ENCODE peak calls at places on chromosomes 2 and 18, in six cellular contexts. J is GM23338, C is A549, T is A673, D is sigmoid colon, I is AG04449. X is an unnamed sample.

GRCh38 chr2:216657086-216657855 is 24.1 kb downstream of the IGFBP2 start:
- DNase-seq in J (no peak), C (no peak), T (peak), D (no peak), I (no peak), X (no peak)

GRCh38 chr18:55419132-55419938 is 168.7 kb downstream of the TCF4 start:
- DNase-seq in J (peak), C (no peak), T (no peak), D (no peak), I (no peak), X (no peak)

GRCh38 chr2:9644603-9645002 is 13.8 kb upstream of the YWHAQ start:
- DNase-seq in J (no peak), C (no peak), T (no peak), D (no peak), I (no peak), X (no peak)

GRCh38 chr2:219286436-219287115 is 7.4 kb downstream of the DNAJB2 start:
- DNase-seq in J (peak), C (no peak), T (no peak), D (peak), I (no peak), X (no peak)

GRCh38 chr2:237877576-237878307 is 18.3 kb downstream of the RAMP1 start:
- DNase-seq in J (no peak), C (no peak), T (no peak), D (peak), I (no peak), X (no peak)

GRCh38 chr2:62071126-62071598 is 124.8 kb upstream of the B3GNT2 start:
- DNase-seq in J (no peak), C (no peak), T (no peak), D (no peak), I (peak), X (peak)

GRCh38 chr2:150802648-150803047 is 315.2 kb upstream of the RND3 start:
- DNase-seq in J (no peak), C (no peak), T (no peak), D (no peak), I (no peak), X (no peak)

GRCh38 chr2:181991171-181991885 is 5.7 kb downstream of the PPP1R1C start:
- DNase-seq in J (no peak), C (no peak), T (no peak), D (no peak), I (no peak), X (no peak)

GRCh38 chr2:41378420-41378819 is 669.4 kb upstream of the PKDCC start:
- DNase-seq in J (no peak), C (no peak), T (no peak), D (no peak), I (no peak), X (no peak)

GRCh38 chr2:204825054-204825453 is 279.8 kb downstream of the PARD3B start:
- DNase-seq in J (no peak), C (no peak), T (peak), D (no peak), I (no peak), X (no peak)

GRCh38 chr2:113218283-113219091 is 44.7 kb downstream of the PSD4 start:
- DNase-seq in J (no peak), C (peak), T (no peak), D (peak), I (no peak), X (no peak)

GRCh38 chr2:199464614-199465352 is 7.0 kb upstream of the SATB2 start:
- DNase-seq in J (no peak), C (no peak), T (no peak), D (no peak), I (no peak), X (no peak)

GRCh38 chr2:125658583-125658982 is 997.4 kb upstream of the GYPC start:
- DNase-seq in J (no peak), C (no peak), T (no peak), D (no peak), I (no peak), X (no peak)

GRCh38 chr2:172333206-172333605 is 94.2 kb upstream of the ITGA6 start:
- DNase-seq in J (no peak), C (no peak), T (no peak), D (no peak), I (no peak), X (no peak)

GRCh38 chr2:239215136-239215925 is 185.5 kb downstream of the HDAC4 start:
- DNase-seq in J (no peak), C (no peak), T (no peak), D (peak), I (no peak), X (no peak)

GRCh38 chr2:240786871-240787311 is 33.1 kb downstream of the KIF1A start:
- DNase-seq in J (no peak), C (no peak), T (no peak), D (peak), I (no peak), X (no peak)

GRCh38 chr2:48397846-48398245 is 132.1 kb upstream of the STON1 start:
- DNase-seq in J (no peak), C (no peak), T (peak), D (no peak), I (no peak), X (no peak)

GRCh38 chr18:64659186-64659585 is 510.3 kb upstream of the LINC00305 start:
- DNase-seq in J (no peak), C (no peak), T (no peak), D (no peak), I (no peak), X (no peak)

GRCh38 chr2:10371441-10372194 is 68.9 kb downstream of the HPCAL1 start:
- DNase-seq in J (no peak), C (no peak), T (no peak), D (no peak), I (no peak), X (no peak)

GRCh38 chr2:101752708-101753107 is 55.2 kb downstream of the MAP4K4 start:
- DNase-seq in J (no peak), C (no peak), T (no peak), D (peak), I (no peak), X (no peak)

GRCh38 chr2:237572021-237572741 is 5.8 kb downstream of the PRLH start:
- DNase-seq in J (peak), C (peak), T (peak), D (peak), I (peak), X (peak)

GRCh38 chr18:54416459-54416858 is 58.8 kb downstream of the C18orf54 start:
- DNase-seq in J (no peak), C (no peak), T (peak), D (no peak), I (peak), X (peak)

GRCh38 chr2:81835318-81836000 is 1530.9 kb upstream of the LRRTM1 start:
- DNase-seq in J (no peak), C (no peak), T (no peak), D (no peak), I (no peak), X (no peak)

GRCh38 chr2:219916761-219917160 is 289.3 kb downstream of the SLC4A3 start:
- DNase-seq in J (no peak), C (no peak), T (peak), D (no peak), I (no peak), X (no peak)

GRCh38 chr18:13775058-13775457 is 48.6 kb downstream of the RNMT start:
- DNase-seq in J (peak), C (no peak), T (no peak), D (no peak), I (no peak), X (no peak)

GRCh38 chr2:62785810-62786593 is 80.5 kb downstream of the EHBP1 start:
- DNase-seq in J (no peak), C (no peak), T (no peak), D (no peak), I (no peak), X (no peak)

GRCh38 chr2:219713110-219713509 is 85.7 kb downstream of the SLC4A3 start:
- DNase-seq in J (peak), C (peak), T (peak), D (no peak), I (no peak), X (no peak)

GRCh38 chr2:204479557-204479956 is 65.7 kb upstream of the PARD3B start:
- DNase-seq in J (no peak), C (peak), T (no peak), D (no peak), I (no peak), X (no peak)

GRCh38 chr18:49332679-49333078 is 127.8 kb downstream of the DYM start:
- DNase-seq in J (no peak), C (no peak), T (no peak), D (no peak), I (no peak), X (no peak)

GRCh38 chr2:237178396-237178795 is 92.7 kb downstream of the COPS8 start:
- DNase-seq in J (no peak), C (no peak), T (no peak), D (no peak), I (peak), X (peak)

GRCh38 chr18:6414118-6414722 is 491 bp downstream of the L3MBTL4 start:
- DNase-seq in J (peak), C (no peak), T (no peak), D (peak), I (no peak), X (no peak)

GRCh38 chr18:32707153-32707552 is 65.7 kb downstream of the KLHL14 start:
- DNase-seq in J (no peak), C (no peak), T (no peak), D (no peak), I (no peak), X (no peak)

GRCh38 chr18:54924948-54925347 is 34.3 kb downstream of the CCDC68 start:
- DNase-seq in J (no peak), C (no peak), T (no peak), D (no peak), I (no peak), X (no peak)

GRCh38 chr2:239917128-239917956 is 107.8 kb downstream of the NDUFA10 start:
- DNase-seq in J (no peak), C (no peak), T (no peak), D (no peak), I (no peak), X (no peak)

GRCh38 chr18:6159426-6159825 is 255.3 kb downstream of the L3MBTL4 start:
- DNase-seq in J (no peak), C (no peak), T (no peak), D (no peak), I (no peak), X (no peak)

GRCh38 chr18:76346490-76347130 is 148.4 kb downstream of the ZNF516 start:
- DNase-seq in J (no peak), C (no peak), T (no peak), D (no peak), I (no peak), X (no peak)

GRCh38 chr2:168338292-168338691 is 90.9 kb upstream of the STK39 start:
- DNase-seq in J (peak), C (no peak), T (no peak), D (no peak), I (no peak), X (no peak)

GRCh38 chr2:47179325-47179724 is 24.2 kb upstream of the STPG4 start:
- DNase-seq in J (no peak), C (no peak), T (no peak), D (no peak), I (no peak), X (no peak)
- H3K4me3 ChIP-seq in J (no peak), C (no peak), T (no peak), D (no peak), I (no peak), X (no peak)

GRCh38 chr2:174634130-174635014 is 36.8 kb upstream of the WIPF1 start:
- DNase-seq in J (no peak), C (no peak), T (no peak), D (no peak), I (no peak), X (no peak)

GRCh38 chr2:174631009-174631981 is 33.7 kb upstream of the WIPF1 start:
- DNase-seq in J (no peak), C (no peak), T (no peak), D (no peak), I (peak), X (peak)

GRCh38 chr2:174635015-174635593 is 37.5 kb upstream of the WIPF1 start:
- DNase-seq in J (no peak), C (no peak), T (no peak), D (no peak), I (no peak), X (no peak)

GRCh38 chr2:174633621-174633927 is 36.0 kb upstream of the WIPF1 start:
- DNase-seq in J (no peak), C (no peak), T (no peak), D (peak), I (no peak), X (no peak)

DNA sequence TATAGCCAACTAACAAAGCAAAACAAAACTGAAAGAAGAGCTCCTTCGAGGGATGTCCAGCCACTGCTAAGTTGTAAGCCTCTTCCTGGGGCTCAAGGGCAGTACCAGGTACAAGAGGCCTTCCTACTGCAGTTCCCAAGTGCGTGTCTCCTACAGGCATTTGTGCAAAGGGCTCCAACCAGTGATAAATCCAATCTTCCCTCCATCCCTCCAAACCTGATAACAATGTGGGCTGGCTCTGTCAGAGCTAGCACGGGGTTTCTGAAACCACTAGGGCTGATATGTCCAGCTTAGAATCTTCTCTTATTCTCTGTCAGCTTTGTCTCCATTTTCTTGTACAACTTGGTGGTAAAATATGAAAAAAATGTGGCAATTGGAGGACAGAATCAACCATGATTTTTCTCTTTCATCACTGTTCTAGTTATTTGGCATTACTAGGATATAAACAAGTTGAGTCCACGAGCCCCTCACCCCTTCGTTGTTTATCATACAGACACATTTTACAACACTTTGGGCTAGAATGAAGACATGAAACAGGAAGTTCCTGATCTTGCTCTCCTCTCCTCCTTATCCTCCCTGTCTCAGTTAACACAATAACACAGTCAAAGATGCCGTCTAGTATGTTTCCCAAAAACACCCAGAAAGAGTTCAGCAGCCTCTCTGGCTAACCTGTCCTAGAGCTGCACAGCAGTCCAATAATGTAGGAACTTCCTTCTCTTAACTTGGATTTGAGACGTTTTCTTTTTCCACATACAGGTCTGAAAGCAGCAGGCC is 35.4 kb upstream of the WIPF1 start:
- DNase-seq in J (no peak), C (no peak), T (no peak), D (no peak), I (no peak), X (no peak)
- H3K4me3 ChIP-seq in J (no peak), C (no peak), T (no peak), D (peak), I (no peak), X (no peak)

GRCh38 chr2:226618544-226618874 is 181.1 kb downstream of the IRS1 start:
- DNase-seq in J (no peak), C (no peak), T (no peak), D (no peak), I (no peak), X (no peak)
- H3K4me3 ChIP-seq in J (no peak), C (no peak), T (no peak), D (no peak), I (no peak), X (no peak)

DNA sequence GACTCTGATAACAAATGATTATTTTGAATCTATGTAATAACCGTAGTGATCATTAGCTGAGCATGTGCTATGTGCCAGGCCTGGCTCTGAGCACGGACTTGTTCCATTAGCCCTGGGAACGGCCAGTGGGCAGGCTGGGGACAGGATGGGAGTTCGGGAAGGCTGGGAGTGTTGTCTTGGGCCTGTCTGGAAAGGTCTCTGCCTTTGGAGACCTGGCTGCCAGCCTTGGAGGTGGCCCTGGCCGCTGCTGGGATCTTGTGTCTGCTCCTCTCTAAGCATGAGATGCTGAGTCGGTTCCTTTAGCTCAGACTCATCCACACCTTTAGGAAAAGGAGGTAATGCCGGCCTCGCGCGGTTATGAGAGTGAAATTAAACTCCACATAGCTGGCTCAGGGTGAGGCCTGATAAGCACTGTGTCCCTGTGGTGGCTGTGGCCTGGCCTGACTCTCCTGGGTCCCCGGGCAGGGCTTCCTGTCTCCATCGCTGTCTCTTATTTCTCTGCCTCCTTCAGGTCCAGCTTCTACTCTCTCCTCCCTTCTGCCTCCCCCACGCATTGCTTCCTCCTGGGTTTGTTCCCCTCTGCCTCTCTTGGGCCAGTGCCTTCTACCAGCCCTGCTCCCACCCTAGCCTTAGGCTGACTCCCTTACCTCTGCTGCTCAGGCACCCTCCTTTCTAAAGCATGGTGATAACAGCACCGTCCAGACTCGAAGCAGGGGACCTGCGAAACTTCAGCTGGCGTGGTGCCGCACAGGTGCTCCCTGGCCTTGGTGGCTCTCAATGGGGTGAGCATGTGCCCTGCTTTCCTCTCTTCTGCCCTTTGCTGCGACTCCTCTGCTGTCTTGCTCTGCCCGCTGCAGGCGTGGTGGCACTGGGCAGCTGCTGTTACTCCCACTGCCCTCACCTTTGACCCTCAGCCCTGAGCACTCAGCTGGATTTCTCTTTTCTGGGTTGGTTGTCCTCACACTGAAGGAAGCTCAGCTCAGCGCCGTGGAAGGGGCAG is 41.8 kb downstream of the NCK2 start:
- DNase-seq in J (no peak), C (no peak), T (no peak), D (no peak), I (no peak), X (no peak)
- H3K4me3 ChIP-seq in J (no peak), C (no peak), T (no peak), D (no peak), I (no peak), X (no peak)

DNA sequence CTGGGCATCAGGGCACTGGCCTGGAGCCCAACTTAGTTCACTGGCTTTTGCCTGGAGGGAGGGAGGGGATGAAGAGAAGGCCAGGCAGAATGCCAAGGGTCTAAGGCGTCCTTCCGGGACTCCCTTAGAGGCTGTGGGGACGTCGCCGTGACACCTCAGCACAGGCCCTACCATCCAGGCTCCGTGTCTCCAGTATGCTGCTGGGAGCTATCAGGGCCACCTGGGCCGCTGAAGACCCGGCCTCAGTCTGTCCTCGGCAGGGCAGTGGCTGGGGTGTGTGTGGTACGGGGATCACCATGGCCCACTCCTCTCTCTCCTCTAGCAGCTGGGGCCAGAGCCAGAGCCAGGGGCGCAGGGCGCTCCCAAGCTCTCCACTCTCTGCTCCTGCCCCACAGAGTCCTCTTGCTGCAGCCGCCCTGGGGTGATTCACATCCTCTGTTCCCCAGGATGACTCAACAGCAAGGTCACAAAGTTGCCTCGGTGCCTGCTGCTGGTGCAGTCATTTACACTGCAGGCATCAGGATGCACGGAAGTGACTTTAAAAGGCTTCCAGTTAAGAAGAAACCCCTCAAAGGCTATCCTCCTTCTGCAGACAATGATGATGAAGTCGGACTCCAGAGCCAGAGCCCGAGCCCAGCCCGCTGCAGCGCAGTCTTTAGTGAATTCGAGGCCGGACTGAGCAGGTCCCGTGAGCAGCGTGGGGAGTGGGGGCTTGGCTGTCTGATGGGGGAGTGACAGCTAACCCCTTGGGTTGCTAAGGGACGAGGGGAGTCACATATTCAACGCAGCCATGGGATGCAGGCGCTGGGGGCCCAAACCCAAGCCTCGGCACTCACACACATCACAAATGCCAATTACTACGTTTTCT is 31.9 kb downstream of the SNORC start:
- DNase-seq in J (no peak), C (peak), T (peak), D (no peak), I (peak), X (peak)
- H3K4me3 ChIP-seq in J (no peak), C (peak), T (no peak), D (no peak), I (no peak), X (no peak)

DNA sequence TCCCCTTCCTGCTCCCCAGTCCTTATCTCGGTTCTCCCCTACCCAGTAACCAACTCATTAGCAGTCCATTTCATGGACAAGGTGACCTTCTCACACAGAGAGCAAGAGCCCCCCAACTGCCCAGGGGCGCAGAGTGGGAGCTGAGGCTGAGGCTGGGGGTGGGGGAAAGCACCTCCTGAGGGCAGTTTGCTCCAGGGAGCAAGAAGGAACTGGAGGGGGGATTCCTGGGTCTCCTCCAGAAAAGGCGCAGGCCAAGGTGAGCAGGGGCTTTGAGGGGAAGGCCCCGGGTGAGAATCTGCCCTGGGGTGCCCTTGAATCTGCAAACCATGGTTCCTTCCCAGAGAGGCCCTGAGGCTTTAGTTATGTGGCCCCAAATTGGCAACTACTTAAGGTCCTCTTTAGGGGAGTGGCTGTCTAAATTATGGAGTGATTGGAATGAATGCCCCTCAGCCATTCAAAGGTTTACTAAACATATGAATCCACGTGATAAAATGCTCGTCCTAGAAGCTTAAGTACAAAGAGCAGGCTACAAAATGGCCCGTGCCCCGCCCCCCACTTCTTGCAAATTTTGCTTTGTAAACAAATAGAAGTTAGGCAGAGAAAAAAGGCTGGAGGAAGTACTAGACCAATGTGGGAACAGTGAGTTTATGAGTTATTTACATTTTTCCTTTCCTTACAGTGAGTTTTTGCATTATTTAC is 123.5 kb upstream of the HS6ST1 start:
- DNase-seq in J (peak), C (no peak), T (no peak), D (peak), I (no peak), X (no peak)
- H3K4me3 ChIP-seq in J (no peak), C (no peak), T (no peak), D (no peak), I (no peak), X (no peak)

X was measured in skeletal muscle cell.